ENCODE peak calls at places on chromosome 1, in four cellular contexts. I is stomach, V is esophagus muscularis mucosa, D is heart right ventricle. L is an unnamed sample.

GRCh38 chr1:168321945-168322344 is 41.3 kb downstream of the TBX19 start:
- DNase-seq in D (no peak), I (no peak), V (no peak), L (no peak)

GRCh38 chr1:228036701-228037231 is 30.0 kb downstream of the WNT3A start:
- DNase-seq in D (no peak), V (no peak), I (no peak), L (no peak)

GRCh38 chr1:166920561-166921475 is 44.8 kb upstream of the TADA1 start:
- DNase-seq in I (no peak), D (peak), V (no peak), L (peak)

GRCh38 chr1:209650454-209650853 is 1.8 kb downstream of the LAMB3 start:
- DNase-seq in V (no peak), D (no peak), I (no peak), L (no peak)

GRCh38 chr1:101060992-101061391 is 35.4 kb upstream of the DPH5 start:
- DNase-seq in D (no peak), V (no peak), I (no peak), L (no peak)

GRCh38 chr1:98086796-98087195 is 166.0 kb upstream of the DPYD start:
- DNase-seq in I (no peak), D (no peak), V (no peak), L (peak)

GRCh38 chr1:14939527-14940284 is 213.8 kb upstream of the TMEM51 start:
- DNase-seq in I (no peak), V (no peak), D (no peak), L (no peak)

GRCh38 chr1:213249395-213249794 is 198.4 kb downstream of the RPS6KC1 start:
- DNase-seq in D (no peak), I (no peak), V (no peak), L (no peak)

GRCh38 chr1:105909811-105910210 is 1146.7 kb upstream of the PRMT6 start:
- DNase-seq in I (no peak), D (no peak), V (no peak), L (peak)

GRCh38 chr1:35573198-35573775 is at the start of gene TFAP2E:
- DNase-seq in I (peak), D (no peak), V (no peak), L (peak)

GRCh38 chr1:152777510-152778137 is 2.7 kb downstream of the LCE1F start:
- DNase-seq in V (no peak), I (no peak), D (no peak), L (peak)

GRCh38 chr1:46587072-46587471 is 17.0 kb downstream of the MKNK1 start:
- DNase-seq in D (peak), V (no peak), I (no peak), L (no peak)

GRCh38 chr1:216766633-216767325 is 43.5 kb upstream of the ESRRG start:
- DNase-seq in I (no peak), D (no peak), V (no peak), L (no peak)

GRCh38 chr1:145982010-145982723 is 14.2 kb downstream of the TXNIP start:
- DNase-seq in D (no peak), V (no peak), I (peak), L (peak)

GRCh38 chr1:178353524-178353923 is 143.2 kb downstream of the CLEC20A start:
- DNase-seq in V (no peak), I (no peak), D (no peak), L (no peak)

GRCh38 chr1:198600906-198601305 is 37.9 kb upstream of the PTPRC start:
- DNase-seq in D (no peak), V (no peak), I (no peak), L (peak)

GRCh38 chr1:198599749-198600148 is 39.1 kb upstream of the PTPRC start:
- DNase-seq in D (no peak), V (no peak), I (no peak), L (no peak)

GRCh38 chr1:198595765-198596164 is 43.1 kb upstream of the PTPRC start:
- DNase-seq in I (no peak), D (no peak), V (no peak), L (no peak)

GRCh38 chr1:198597690-198598430 is 41.0 kb upstream of the PTPRC start:
- DNase-seq in D (no peak), V (no peak), I (no peak), L (no peak)

DNA sequence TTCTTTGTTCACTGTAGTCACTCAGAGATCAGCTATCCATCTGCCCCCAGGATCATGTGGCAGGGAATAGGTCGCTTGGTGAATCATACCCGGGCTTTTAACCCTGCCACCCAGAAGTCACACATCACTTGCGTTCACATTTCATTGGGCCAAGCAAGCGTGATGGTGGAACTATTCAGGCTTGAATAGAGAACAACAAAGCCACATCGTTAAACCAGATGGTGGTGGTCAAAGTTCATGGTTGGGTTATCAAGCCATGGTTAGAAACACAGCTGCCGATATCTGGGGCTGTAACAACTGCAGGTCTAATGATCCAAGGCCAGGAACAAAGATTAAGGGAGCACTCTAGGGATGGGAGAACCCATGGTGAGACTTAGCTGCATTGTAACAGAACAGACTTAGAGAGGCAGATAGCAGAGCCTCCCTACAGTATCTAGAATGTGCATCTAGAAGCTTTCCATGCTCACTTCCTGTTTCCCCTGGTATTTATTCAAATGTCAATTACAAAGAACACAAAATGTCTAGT is 40.0 kb upstream of the PTPRC start:
- DNase-seq in V (no peak), I (no peak), D (no peak), L (no peak)
- TF ChIP-seq CTCF in V (no peak), I (no peak), D (no peak), L (no peak)

DNA sequence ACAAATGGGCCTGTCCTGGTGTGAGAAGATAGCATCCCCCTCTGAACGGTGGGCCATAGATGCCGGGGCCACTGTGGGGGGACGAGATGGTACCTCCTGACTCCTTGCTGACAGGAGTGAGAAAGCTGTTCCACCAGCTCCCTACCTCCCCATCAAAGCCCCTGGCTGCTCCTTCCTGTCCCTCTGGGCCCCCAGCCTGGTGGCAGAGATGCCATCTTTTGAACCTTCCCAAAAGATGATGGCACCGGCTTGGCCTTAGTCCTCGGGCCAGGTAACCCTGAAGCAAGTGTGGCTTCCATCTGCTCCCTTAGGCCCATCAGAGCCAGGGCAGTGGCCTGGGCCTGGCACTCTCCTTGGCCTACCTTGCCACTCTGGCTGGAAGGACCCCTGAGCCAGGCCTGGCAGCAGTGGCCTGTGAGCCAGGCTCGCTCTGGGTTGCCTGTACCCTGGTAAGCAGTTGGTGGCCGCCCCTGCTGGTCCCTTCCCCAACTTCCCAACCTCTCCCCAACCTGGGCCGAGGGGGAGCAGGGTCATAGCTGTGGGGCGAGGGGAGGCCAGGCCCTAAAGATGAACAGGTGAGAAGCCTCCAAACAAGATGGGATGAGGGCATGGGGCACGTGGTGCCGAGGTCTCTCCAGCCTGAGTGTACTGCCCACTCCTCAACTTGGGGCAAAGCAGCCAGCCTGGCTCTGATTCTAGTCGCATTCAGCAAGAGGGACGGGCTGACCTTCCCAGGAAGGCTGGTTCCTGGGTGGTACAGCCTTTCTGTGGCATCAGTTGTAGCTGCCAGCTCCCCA is 34.7 kb downstream of the ZBTB17 start:
- DNase-seq in I (peak), D (no peak), V (no peak), L (peak)
- H3K27ac ChIP-seq in I (peak), D (no peak), V (no peak), L (no peak)

GRCh38 chr1:2546515-2547209 is 9.5 kb upstream of the TNFRSF14 start:
- DNase-seq in I (peak), V (peak), D (peak), L (peak)
- TF ChIP-seq CTCF in I (no peak), V (no peak), D (no peak), L (peak)

GRCh38 chr1:9233241-9233941 is 1.2 kb upstream of the H6PD start:
- DNase-seq in V (peak), I (peak), D (peak), L (no peak)
- H3K27ac ChIP-seq in V (peak), I (peak), D (peak), L (no peak)